ENCODE peak calls at places on chromosomes 5 and 9, in five cellular contexts. A, Q, P, D and M are unnamed samples.

GRCh38 chr5:8184455-8185063 is 315.6 kb downstream of the MTRR start:
- DNase-seq in P (peak; percentile 50), Q (peak; percentile 23), A (no peak), D (peak; percentile 6), M (peak; percentile 3)

GRCh38 chr5:1877434-1878049 is 5.2 kb downstream of the IRX4 start:
- DNase-seq in A (no peak), D (no peak), Q (no peak), P (no peak), M (no peak)

GRCh38 chr5:1104327-1105006 is 7.4 kb downstream of the SLC12A7 start:
- DNase-seq in D (no peak), A (no peak), Q (no peak), P (no peak), M (no peak)

GRCh38 chr5:92838253-92838652 is 742.8 kb downstream of the NR2F1-AS1 start:
- DNase-seq in D (no peak), P (peak; percentile 40), A (peak; percentile 13), Q (peak; percentile 58), M (no peak)

GRCh38 chr9:121376214-121376830 is 6.3 kb upstream of the STOM start:
- DNase-seq in D (no peak), Q (no peak), A (no peak), P (no peak), M (no peak)

GRCh38 chr9:127763918-127764384 is 14.5 kb downstream of the SH2D3C start:
- DNase-seq in A (no peak), Q (peak; percentile 81), D (no peak), P (no peak), M (no peak)

GRCh38 chr5:138470322-138471285 is 5.3 kb downstream of the EGR1 start:
- DNase-seq in Q (no peak), D (no peak), A (peak; percentile 87), P (no peak), M (peak; percentile 73)

GRCh38 chr9:35954942-35955546 is 2.9 kb downstream of the OR2S2 start:
- DNase-seq in D (peak; percentile 8), Q (peak; percentile 42), A (peak; percentile 67), P (peak; percentile 80), M (peak; percentile 78)

GRCh38 chr5:72355706-72356299 is 35.6 kb downstream of the PTCD2 start:
- DNase-seq in Q (peak; percentile 9), P (peak; percentile 20), A (no peak), D (no peak), M (no peak)

GRCh38 chr9:97755618-97756267 is 58.6 kb upstream of the XPA start:
- DNase-seq in D (no peak), P (no peak), Q (no peak), A (no peak), M (no peak)

GRCh38 chr5:150582281-150582791 is 58.1 kb upstream of the SYNPO start:
- DNase-seq in A (no peak), D (no peak), P (no peak), Q (peak; percentile 54), M (peak; percentile 55)

GRCh38 chr5:87888139-87888538 is 380.5 kb downstream of the TMEM161B start:
- DNase-seq in D (no peak), P (no peak), Q (no peak), A (no peak), M (no peak)

GRCh38 chr5:127400524-127400923 is 109.9 kb downstream of the MEGF10 start:
- DNase-seq in D (no peak), Q (no peak), A (no peak), P (no peak), M (no peak)

GRCh38 chr5:142529626-142530278 is 156.1 kb downstream of the FGF1 start:
- DNase-seq in A (peak; percentile 90), Q (no peak), D (no peak), P (no peak), M (no peak)

GRCh38 chr5:76638466-76638865 is 15.3 kb upstream of the F2RL2 start:
- DNase-seq in Q (no peak), D (no peak), P (no peak), A (no peak), M (no peak)

GRCh38 chr5:57171818-57172465 is 1.9 kb upstream of the GPBP1 start:
- DNase-seq in D (no peak), P (no peak), A (no peak), Q (no peak), M (no peak)

GRCh38 chr5:37769108-37769507 is 70.7 kb downstream of the GDNF start:
- DNase-seq in A (no peak), D (no peak), Q (no peak), P (no peak), M (no peak)

GRCh38 chr5:84303315-84303714 is 81.4 kb downstream of the EDIL3 start:
- DNase-seq in A (no peak), P (no peak), D (no peak), Q (no peak), M (no peak)

GRCh38 chr5:101430551-101430950 is 527.5 kb upstream of the ST8SIA4 start:
- DNase-seq in P (no peak), A (no peak), Q (no peak), D (no peak), M (no peak)

GRCh38 chr5:67377651-67378050 is 181.1 kb upstream of the CD180 start:
- DNase-seq in A (no peak), P (no peak), D (no peak), Q (no peak), M (no peak)

GRCh38 chr5:176994460-176995121 is 12.0 kb downstream of the UIMC1 start:
- DNase-seq in A (no peak), D (no peak), Q (peak; percentile 26), P (no peak), M (no peak)

GRCh38 chr5:171630047-171630669 is 155.5 kb upstream of the SMIM23 start:
- DNase-seq in P (peak; percentile 40), Q (peak; percentile 73), A (peak; percentile 41), D (no peak), M (peak; percentile 11)